ENCODE peak calls at places on chromosome 7, in eight cellular contexts. O is H1, N is brain microvascular endothelial cell, U is heart right ventricle, I is sigmoid colon, C is psoas muscle, D is tibial artery, W is astrocyte. S is an unnamed sample.

GRCh38 chr7:115789901-115790300 is 240.7 kb downstream of the TFEC start:
- DNase-seq in U (no peak), W (no peak), D (no peak), N (no peak), C (peak; percentile 35), O (no peak), I (peak; percentile 62), S (no peak)

GRCh38 chr7:25911738-25912607 is 240.0 kb upstream of the NFE2L3 start:
- DNase-seq in N (no peak), U (no peak), W (no peak), O (no peak), D (no peak), C (no peak), I (no peak), S (no peak)

GRCh38 chr7:832292-832967 is at the start of gene SUN1:
- DNase-seq in I (peak; percentile 71), W (peak; percentile 83), O (no peak), N (peak; percentile 86), C (no peak), U (no peak), D (no peak), S (no peak)

GRCh38 chr7:30224511-30225031 is 59.8 kb upstream of the ZNRF2 start:
- DNase-seq in I (no peak), O (no peak), N (peak; percentile 27), U (no peak), W (peak; percentile 94), C (no peak), D (no peak), S (no peak)

GRCh38 chr7:45921381-45921698 is 268 bp upstream of the IGFBP3 start:
- DNase-seq in N (no peak), W (no peak), C (no peak), D (no peak), I (no peak), O (peak; percentile 68), U (no peak), S (no peak)

GRCh38 chr7:65946895-65947294 is 35.1 kb downstream of the GUSB start:
- DNase-seq in U (no peak), N (peak; percentile 58), C (no peak), D (peak; percentile 41), W (no peak), O (no peak), I (no peak), S (no peak)

GRCh38 chr7:136998495-136998894 is 130.0 kb downstream of the CHRM2 start:
- DNase-seq in O (no peak), N (peak; percentile 20), W (peak; percentile 27), C (no peak), U (no peak), I (no peak), D (no peak), S (no peak)

GRCh38 chr7:113099284-113099919 is 12.8 kb upstream of the GPR85 start:
- DNase-seq in D (no peak), W (no peak), C (no peak), U (no peak), I (no peak), O (no peak), N (no peak), S (no peak)

GRCh38 chr7:89223906-89224395 is 428.4 kb upstream of the TEX47 start:
- DNase-seq in W (no peak), I (no peak), U (no peak), D (no peak), C (no peak), O (no peak), N (no peak), S (no peak)

GRCh38 chr7:867406-868188 is 8.8 kb upstream of the GET4 start:
- DNase-seq in I (peak; percentile 95), N (peak; percentile 24), U (peak; percentile 55), D (peak; percentile 79), W (peak; percentile 33), C (peak; percentile 85), O (no peak), S (peak; percentile 60)

GRCh38 chr7:5423844-5424688 is 432 bp upstream of the TNRC18 start:
- DNase-seq in W (peak; percentile 96), D (peak; percentile 97), I (peak; percentile 98), C (peak; percentile 96), N (peak; percentile 99), O (peak; percentile 90), U (peak; percentile 92), S (peak; percentile 91)

GRCh38 chr7:12458520-12459131 is 55.0 kb upstream of the VWDE start:
- DNase-seq in O (no peak), C (no peak), N (peak; percentile 57), I (no peak), D (no peak), U (no peak), W (peak; percentile 4), S (no peak)

GRCh38 chr7:18356195-18356645 is 139.3 kb upstream of the HDAC9 start:
- DNase-seq in I (no peak), O (no peak), W (peak; percentile 15), D (no peak), N (no peak), C (no peak), U (no peak), S (no peak)

GRCh38 chr7:91918356-91918755 is 22.3 kb upstream of the AKAP9 start:
- DNase-seq in W (no peak), D (no peak), U (no peak), I (no peak), O (no peak), C (no peak), N (no peak), S (no peak)

GRCh38 chr7:34759477-34760125 is 101.6 kb downstream of the NPSR1 start:
- DNase-seq in C (no peak), N (peak; percentile 46), U (no peak), I (no peak), W (peak; percentile 16), D (no peak), O (no peak), S (no peak)

GRCh38 chr7:51223505-51223904 is 93.1 kb downstream of the COBL start:
- DNase-seq in W (no peak), I (peak; percentile 34), O (peak; percentile 20), C (no peak), D (no peak), U (no peak), N (no peak), S (no peak)

GRCh38 chr7:133489906-133490305 is 237.0 kb downstream of the EXOC4 start:
- DNase-seq in C (no peak), I (no peak), W (no peak), N (no peak), U (no peak), O (no peak), D (no peak), S (no peak)

GRCh38 chr7:47088329-47089067 is 493.4 kb downstream of the TNS3 start:
- DNase-seq in U (peak; percentile 54), W (peak; percentile 34), I (peak; percentile 77), O (peak; percentile 63), N (peak; percentile 63), C (peak; percentile 61), D (peak; percentile 58), S (no peak)

GRCh38 chr7:131219277-131220041 is 108.2 kb upstream of the MKLN1 start:
- DNase-seq in I (peak; percentile 89), W (no peak), U (peak; percentile 29), O (no peak), D (peak; percentile 81), N (no peak), C (peak; percentile 66), S (no peak)

GRCh38 chr7:149706398-149706797 is 67.0 kb downstream of the ZNF467 start:
- DNase-seq in N (no peak), W (no peak), I (no peak), D (no peak), U (no peak), C (no peak), O (no peak), S (no peak)

GRCh38 chr7:149707448-149707886 is 65.9 kb downstream of the ZNF467 start:
- DNase-seq in D (no peak), C (no peak), W (no peak), I (no peak), N (no peak), O (no peak), U (no peak), S (no peak)

GRCh38 chr7:149708026-149708425 is 65.4 kb downstream of the ZNF467 start:
- DNase-seq in N (no peak), I (no peak), O (no peak), W (no peak), D (no peak), U (no peak), C (no peak), S (no peak)

GRCh38 chr7:149701495-149702240 is 71.7 kb downstream of the ZNF467 start:
- DNase-seq in I (no peak), U (no peak), W (no peak), D (no peak), O (peak; percentile 13), N (no peak), C (no peak), S (no peak)

DNA sequence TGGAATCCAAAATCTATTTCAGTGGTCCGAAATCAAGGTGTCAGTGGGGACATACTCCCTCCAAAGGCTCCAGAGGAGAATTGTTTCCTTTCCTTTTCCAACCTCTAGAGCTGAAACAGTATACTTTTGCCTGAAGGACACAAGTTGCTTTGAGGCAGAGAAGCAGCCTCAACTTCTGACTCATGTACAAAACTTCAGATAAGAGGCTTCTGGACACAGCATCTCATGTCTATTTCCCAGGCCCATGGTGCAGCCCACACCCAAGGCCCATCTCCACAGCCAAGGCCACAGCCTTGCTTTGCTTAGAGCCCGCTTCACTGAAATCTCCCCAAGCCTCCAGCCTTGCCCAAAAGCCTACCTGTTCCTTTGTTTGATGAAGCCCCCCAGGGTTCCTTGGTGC is 68.9 kb downstream of the ZNF467 start:
- DNase-seq in O (peak; percentile 31), I (no peak), U (no peak), D (no peak), W (peak; percentile 39), C (no peak), N (peak; percentile 77), S (no peak)
- TF ChIP-seq CTCF in O (no peak), I (no peak), U (no peak), D (no peak), W (no peak), C (no peak), N (no peak), S (no peak)

GRCh38 chr7:29179110-29179509 is 15.5 kb upstream of the CHN2 start:
- DNase-seq in N (no peak), W (no peak), I (no peak), O (no peak), C (no peak), U (no peak), D (no peak), S (no peak)
- H3K27ac ChIP-seq in N (no peak overlapping the region), W (no peak overlapping the region), I (no peak overlapping the region), O (no peak overlapping the region), C (no peak overlapping the region), U (no peak overlapping the region), D (no peak overlapping the region), S (no peak overlapping the region)

DNA sequence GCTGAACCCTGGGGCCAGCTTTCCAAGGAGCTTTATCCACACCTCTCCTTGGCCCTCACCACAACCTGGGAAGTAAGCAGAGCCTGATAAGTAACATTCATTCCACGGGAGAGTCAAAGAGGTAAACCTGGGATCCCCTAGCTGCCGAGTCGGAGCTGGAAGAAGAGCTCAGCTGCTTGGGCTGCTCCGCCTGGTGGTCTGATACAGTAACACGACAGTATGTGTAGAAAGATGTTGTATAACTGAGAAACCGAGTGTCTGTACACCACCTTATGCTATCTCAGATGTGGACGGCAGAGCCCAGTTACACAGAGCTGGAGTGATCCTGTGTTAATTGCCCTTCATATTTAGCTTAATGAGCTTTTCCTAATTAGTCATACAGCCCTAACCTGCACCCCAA is 151.3 kb upstream of the KMT2E start:
- DNase-seq in N (peak; percentile 5), D (no peak), C (no peak), U (no peak), W (no peak), I (no peak), O (peak; percentile 60), S (no peak)
- TF ChIP-seq CTCF in N (peak; percentile 58), D (no peak), C (no peak), U (no peak), W (peak; percentile 10), I (no peak), O (peak; percentile 73), S (no peak)

GRCh38 chr7:151936207-151936606 is 20.0 kb upstream of the GALNTL5 start:
- DNase-seq in U (no peak), D (no peak), C (no peak), I (no peak), N (no peak), O (no peak), W (no peak), S (no peak)
- H3K27ac ChIP-seq in U (no peak overlapping the region), D (no peak overlapping the region), C (no peak overlapping the region), I (no peak overlapping the region), N (no peak overlapping the region), O (no peak overlapping the region), W (no peak overlapping the region), S (no peak overlapping the region)